ENCODE peak calls at places on chromosome 6, in six cellular contexts. One of them, this sample, is unnamed.

GRCh38 chr6:33787336-33787953 is 1.5 kb downstream of the LEMD2 start:
- DNase-seq in MCF 10A: no peak
- DNase-seq in CD4-positive, alpha-beta T cell: no peak
- DNase-seq in heart right ventricle: no peak
- DNase-seq in progenitor cell of endocrine pancreas: no peak
- DNase-seq in upper lobe of right lung: no peak
- DNase-seq in this sample: no peak

GRCh38 chr6:165987483-165988305 is 180.0 kb downstream of the TBXT start:
- DNase-seq in upper lobe of right lung: no peak
- DNase-seq in MCF 10A: peak; percentile 87
- DNase-seq in heart right ventricle: peak; percentile 84
- DNase-seq in CD4-positive, alpha-beta T cell: no peak
- DNase-seq in progenitor cell of endocrine pancreas: peak; percentile 23
- DNase-seq in this sample: peak; percentile 56

GRCh38 chr6:5679271-5679670 is 327.5 kb downstream of the NRN1 start:
- DNase-seq in upper lobe of right lung: no peak
- DNase-seq in progenitor cell of endocrine pancreas: no peak
- DNase-seq in MCF 10A: no peak
- DNase-seq in CD4-positive, alpha-beta T cell: no peak
- DNase-seq in heart right ventricle: no peak
- DNase-seq in this sample: no peak

GRCh38 chr6:137036566-137037300 is 8.0 kb downstream of the IL20RA start:
- DNase-seq in upper lobe of right lung: no peak
- DNase-seq in MCF 10A: peak; percentile 80
- DNase-seq in heart right ventricle: no peak
- DNase-seq in CD4-positive, alpha-beta T cell: no peak
- DNase-seq in progenitor cell of endocrine pancreas: no peak
- DNase-seq in this sample: no peak

GRCh38 chr6:119172813-119173212 is 94.3 kb upstream of the FAM184A start:
- DNase-seq in CD4-positive, alpha-beta T cell: no peak
- DNase-seq in heart right ventricle: no peak
- DNase-seq in progenitor cell of endocrine pancreas: no peak
- DNase-seq in upper lobe of right lung: no peak
- DNase-seq in MCF 10A: peak; percentile 67
- DNase-seq in this sample: no peak

GRCh38 chr6:116840091-116840490 is 11.2 kb upstream of the GPRC6A start:
- DNase-seq in upper lobe of right lung: no peak
- DNase-seq in CD4-positive, alpha-beta T cell: no peak
- DNase-seq in heart right ventricle: no peak
- DNase-seq in MCF 10A: peak; percentile 39
- DNase-seq in progenitor cell of endocrine pancreas: no peak
- DNase-seq in this sample: no peak

GRCh38 chr6:125183391-125183790 is 29.8 kb downstream of the TPD52L1 start:
- DNase-seq in progenitor cell of endocrine pancreas: no peak
- DNase-seq in heart right ventricle: no peak
- DNase-seq in MCF 10A: no peak
- DNase-seq in upper lobe of right lung: no peak
- DNase-seq in CD4-positive, alpha-beta T cell: no peak
- DNase-seq in this sample: no peak

GRCh38 chr6:158024566-158025297 is 43.1 kb downstream of the SYNJ2 start:
- DNase-seq in CD4-positive, alpha-beta T cell: no peak
- DNase-seq in MCF 10A: no peak
- DNase-seq in upper lobe of right lung: peak; percentile 17
- DNase-seq in heart right ventricle: no peak
- DNase-seq in progenitor cell of endocrine pancreas: no peak
- DNase-seq in this sample: no peak

GRCh38 chr6:3617192-3617631 is 134.3 kb downstream of the PXDC1 start:
- DNase-seq in heart right ventricle: no peak
- DNase-seq in CD4-positive, alpha-beta T cell: no peak
- DNase-seq in upper lobe of right lung: no peak
- DNase-seq in progenitor cell of endocrine pancreas: no peak
- DNase-seq in MCF 10A: no peak
- DNase-seq in this sample: no peak

GRCh38 chr6:32046450-32047083 is 8.4 kb downstream of the CYP21A2 start:
- DNase-seq in MCF 10A: peak; percentile 25
- DNase-seq in CD4-positive, alpha-beta T cell: no peak
- DNase-seq in progenitor cell of endocrine pancreas: no peak
- DNase-seq in heart right ventricle: peak; percentile 60
- DNase-seq in upper lobe of right lung: no peak
- DNase-seq in this sample: no peak

GRCh38 chr6:131682427-131682826 is 18.8 kb downstream of the OR2A4 start:
- DNase-seq in progenitor cell of endocrine pancreas: no peak
- DNase-seq in CD4-positive, alpha-beta T cell: no peak
- DNase-seq in MCF 10A: peak; percentile 42
- DNase-seq in upper lobe of right lung: no peak
- DNase-seq in heart right ventricle: no peak
- DNase-seq in this sample: no peak

GRCh38 chr6:146582857-146583256 is 15.9 kb upstream of the ADGB start:
- DNase-seq in CD4-positive, alpha-beta T cell: no peak
- DNase-seq in progenitor cell of endocrine pancreas: no peak
- DNase-seq in MCF 10A: peak; percentile 54
- DNase-seq in heart right ventricle: no peak
- DNase-seq in upper lobe of right lung: no peak
- DNase-seq in this sample: no peak

GRCh38 chr6:146847426-146847825 is 248.7 kb downstream of the ADGB start:
- DNase-seq in CD4-positive, alpha-beta T cell: no peak
- DNase-seq in heart right ventricle: no peak
- DNase-seq in upper lobe of right lung: no peak
- DNase-seq in MCF 10A: no peak
- DNase-seq in progenitor cell of endocrine pancreas: no peak
- DNase-seq in this sample: no peak

DNA sequence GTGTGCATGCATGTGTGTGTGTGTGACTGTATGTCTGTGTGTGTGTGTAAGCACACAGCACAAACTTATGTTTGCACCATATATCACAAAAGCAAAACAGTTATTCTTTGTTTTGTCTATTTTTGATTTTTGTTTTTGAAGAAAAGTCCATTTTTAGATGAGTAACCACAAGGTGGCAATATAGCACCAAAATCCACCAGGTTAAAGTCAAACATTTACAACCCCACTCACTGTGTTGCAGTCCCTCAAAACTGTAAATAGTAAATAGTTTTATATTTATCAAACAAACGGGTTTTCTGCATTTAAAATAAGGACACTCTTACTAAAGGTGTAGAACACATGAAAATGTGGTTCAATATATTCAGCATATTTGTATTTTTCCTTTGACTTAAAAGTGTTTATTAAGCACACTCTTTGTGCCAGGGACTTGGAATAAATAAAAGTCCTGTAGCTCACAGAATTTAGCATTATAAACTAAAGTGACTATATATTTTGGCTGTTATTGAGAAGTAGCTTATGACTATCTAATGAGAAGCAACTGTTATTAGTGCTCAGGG is 118.5 kb downstream of the GFRAL start:
- DNase-seq in CD4-positive, alpha-beta T cell: no peak
- DNase-seq in progenitor cell of endocrine pancreas: no peak
- DNase-seq in heart right ventricle: no peak
- DNase-seq in MCF 10A: peak; percentile 50
- DNase-seq in upper lobe of right lung: no peak
- DNase-seq in this sample: no peak
- TF ChIP-seq CTCF in CD4-positive, alpha-beta T cell: no peak
- TF ChIP-seq CTCF in progenitor cell of endocrine pancreas: peak; percentile 75
- TF ChIP-seq CTCF in heart right ventricle: no peak
- TF ChIP-seq CTCF in MCF 10A: peak; percentile 68
- TF ChIP-seq CTCF in upper lobe of right lung: peak; percentile 48
- TF ChIP-seq CTCF in this sample: peak; percentile 85

GRCh38 chr6:138988469-138988834 is 399 bp upstream of the REPS1 start:
- DNase-seq in heart right ventricle: no peak
- DNase-seq in upper lobe of right lung: no peak
- DNase-seq in CD4-positive, alpha-beta T cell: no peak
- DNase-seq in MCF 10A: no peak
- DNase-seq in progenitor cell of endocrine pancreas: no peak
- DNase-seq in this sample: no peak
- TF ChIP-seq CTCF in heart right ventricle: no peak
- TF ChIP-seq CTCF in upper lobe of right lung: no peak
- TF ChIP-seq CTCF in CD4-positive, alpha-beta T cell: peak; percentile 67
- TF ChIP-seq CTCF in MCF 10A: no peak
- TF ChIP-seq CTCF in progenitor cell of endocrine pancreas: peak; percentile 2
- TF ChIP-seq CTCF in this sample: peak; percentile 71

DNA sequence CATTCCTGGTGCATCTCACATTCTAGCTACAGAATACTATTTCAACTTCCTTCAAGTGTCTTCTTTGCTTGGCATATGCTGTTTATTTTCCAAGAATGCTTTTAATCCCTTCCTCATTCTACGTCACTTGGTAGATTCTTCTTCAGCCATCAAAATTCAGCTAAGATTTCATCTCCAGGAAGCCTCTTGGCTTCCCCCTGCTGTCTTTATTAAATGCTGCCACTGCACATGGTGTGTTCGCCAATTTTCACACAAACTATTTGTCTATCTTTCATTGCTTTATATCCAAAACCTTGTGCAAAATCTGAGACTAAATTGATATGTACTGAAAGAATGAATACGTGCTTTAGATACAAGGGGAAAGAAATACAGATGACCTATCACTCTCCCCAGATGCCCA is 253.0 kb downstream of the RFPL4B start:
- DNase-seq in upper lobe of right lung: no peak
- DNase-seq in progenitor cell of endocrine pancreas: no peak
- DNase-seq in heart right ventricle: no peak
- DNase-seq in CD4-positive, alpha-beta T cell: no peak
- DNase-seq in MCF 10A: no peak
- DNase-seq in this sample: no peak
- TF ChIP-seq CTCF in upper lobe of right lung: no peak
- TF ChIP-seq CTCF in progenitor cell of endocrine pancreas: no peak
- TF ChIP-seq CTCF in heart right ventricle: no peak
- TF ChIP-seq CTCF in CD4-positive, alpha-beta T cell: no peak
- TF ChIP-seq CTCF in MCF 10A: no peak
- TF ChIP-seq CTCF in this sample: no peak

DNA sequence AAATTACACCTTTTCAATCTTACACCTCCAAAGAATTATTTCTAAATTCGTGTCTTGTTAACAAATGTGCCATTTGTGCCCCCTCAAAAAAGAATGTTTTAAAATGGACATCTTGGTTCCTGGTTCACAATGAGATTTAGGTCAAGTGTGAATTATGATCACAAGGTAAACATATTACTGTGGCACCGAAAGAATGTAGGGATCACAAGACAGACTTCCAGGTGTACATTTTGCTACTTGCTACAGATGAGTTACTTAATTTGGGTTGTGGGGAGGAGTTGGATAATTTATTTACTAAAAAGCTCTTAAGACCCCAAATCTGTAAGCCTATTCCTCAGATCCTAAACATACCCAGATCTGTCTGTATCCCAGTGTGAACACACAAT is 25.0 kb upstream of the ADTRP start:
- DNase-seq in heart right ventricle: no peak
- DNase-seq in upper lobe of right lung: no peak
- DNase-seq in MCF 10A: no peak
- DNase-seq in progenitor cell of endocrine pancreas: no peak
- DNase-seq in CD4-positive, alpha-beta T cell: no peak
- DNase-seq in this sample: no peak
- TF ChIP-seq CTCF in heart right ventricle: no peak
- TF ChIP-seq CTCF in upper lobe of right lung: no peak
- TF ChIP-seq CTCF in MCF 10A: no peak
- TF ChIP-seq CTCF in progenitor cell of endocrine pancreas: no peak
- TF ChIP-seq CTCF in CD4-positive, alpha-beta T cell: no peak
- TF ChIP-seq CTCF in this sample: no peak

DNA sequence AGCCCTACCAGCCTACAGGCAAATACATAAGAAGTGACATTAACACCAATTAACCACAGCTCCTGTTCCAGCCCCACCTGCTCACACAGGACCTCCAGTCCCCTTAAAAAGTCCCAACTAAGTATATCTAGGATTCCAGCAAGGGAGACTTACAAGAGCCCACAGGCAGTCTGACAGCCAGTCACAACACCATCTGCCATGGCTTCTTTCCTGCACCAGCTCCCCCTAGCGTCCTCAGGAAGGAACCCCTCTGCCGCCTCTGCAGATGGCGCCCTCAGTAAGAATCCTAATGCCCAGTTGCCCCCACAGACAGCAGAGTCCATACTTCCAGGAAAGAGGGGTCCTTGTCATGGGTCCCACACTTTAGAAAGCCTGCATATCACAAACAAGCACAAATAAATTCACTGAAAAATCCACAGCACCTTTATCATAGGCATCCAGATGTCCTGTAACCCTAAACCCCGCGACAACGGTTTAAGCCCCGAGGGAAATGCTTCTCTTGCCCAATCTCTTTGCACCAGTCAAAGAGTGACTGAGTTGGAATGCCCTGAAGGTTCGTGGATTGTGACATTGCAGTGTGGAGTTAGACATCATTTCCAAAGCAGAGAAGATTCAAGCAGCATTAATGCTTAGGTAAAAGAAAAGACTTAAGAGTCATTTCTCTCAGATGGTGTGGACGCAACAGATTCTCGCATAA is 121.9 kb downstream of the HIVEP2 start:
- DNase-seq in progenitor cell of endocrine pancreas: no peak
- DNase-seq in CD4-positive, alpha-beta T cell: no peak
- DNase-seq in MCF 10A: peak; percentile 49
- DNase-seq in upper lobe of right lung: no peak
- DNase-seq in heart right ventricle: no peak
- DNase-seq in this sample: no peak
- TF ChIP-seq CTCF in progenitor cell of endocrine pancreas: peak; percentile 47
- TF ChIP-seq CTCF in CD4-positive, alpha-beta T cell: peak; percentile 27
- TF ChIP-seq CTCF in MCF 10A: peak; percentile 29
- TF ChIP-seq CTCF in upper lobe of right lung: no peak
- TF ChIP-seq CTCF in heart right ventricle: no peak
- TF ChIP-seq CTCF in this sample: peak; percentile 38

DNA sequence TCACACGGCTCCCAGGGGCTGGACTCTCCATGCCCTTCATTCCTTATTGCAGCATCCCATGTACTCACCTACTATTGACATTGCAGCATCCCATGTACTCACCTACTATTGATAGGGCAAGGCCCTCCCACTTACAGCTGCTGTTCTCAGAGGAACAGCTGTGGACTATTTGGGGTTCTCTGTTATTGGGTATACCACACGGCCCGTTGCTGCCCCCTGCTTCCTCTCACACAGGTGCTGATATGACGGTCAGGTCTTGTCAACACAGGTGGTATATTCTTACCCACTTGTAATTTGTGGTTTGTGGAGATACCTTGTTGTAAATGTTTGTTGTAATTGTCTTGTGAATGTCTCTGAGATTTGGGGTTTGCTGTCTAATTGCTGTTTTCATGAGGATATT is 18.8 kb downstream of the ALDH5A1 start:
- DNase-seq in upper lobe of right lung: no peak
- DNase-seq in progenitor cell of endocrine pancreas: no peak
- DNase-seq in CD4-positive, alpha-beta T cell: no peak
- DNase-seq in heart right ventricle: no peak
- DNase-seq in MCF 10A: no peak
- DNase-seq in this sample: no peak
- TF ChIP-seq CTCF in upper lobe of right lung: no peak
- TF ChIP-seq CTCF in progenitor cell of endocrine pancreas: no peak
- TF ChIP-seq CTCF in CD4-positive, alpha-beta T cell: no peak
- TF ChIP-seq CTCF in heart right ventricle: no peak
- TF ChIP-seq CTCF in MCF 10A: no peak
- TF ChIP-seq CTCF in this sample: no peak

GRCh38 chr6:43146228-43146627 is 24.8 kb upstream of the SRF start:
- DNase-seq in progenitor cell of endocrine pancreas: no peak
- DNase-seq in heart right ventricle: no peak
- DNase-seq in MCF 10A: no peak
- DNase-seq in upper lobe of right lung: no peak
- DNase-seq in CD4-positive, alpha-beta T cell: no peak
- DNase-seq in this sample: no peak
- TF ChIP-seq CTCF in progenitor cell of endocrine pancreas: no peak
- TF ChIP-seq CTCF in heart right ventricle: no peak
- TF ChIP-seq CTCF in MCF 10A: no peak
- TF ChIP-seq CTCF in upper lobe of right lung: no peak
- TF ChIP-seq CTCF in CD4-positive, alpha-beta T cell: no peak
- TF ChIP-seq CTCF in this sample: no peak

This sample was measured in mesothelial cell of epicardium.